ENCODE peak calls at places on chromosomes 11 and 22, in nine cellular contexts. One of them, this sample, is unnamed.

GRCh38 chr22:44970291-44970690 is 39.5 kb downstream of the PHF21B start:
- DNase-seq in psoas muscle: no peak
- DNase-seq in progenitor cell of endocrine pancreas: no peak
- DNase-seq in neural progenitor cell: no peak
- DNase-seq in Calu3: no peak
- DNase-seq in GM13977: no peak
- DNase-seq in sigmoid colon: no peak
- DNase-seq in heart right ventricle: no peak
- DNase-seq in tibial nerve: no peak
- DNase-seq in this sample: no peak

GRCh38 chr11:111414267-111414931 is 35.3 kb upstream of the POU2AF1 start:
- DNase-seq in psoas muscle: no peak
- DNase-seq in progenitor cell of endocrine pancreas: no peak
- DNase-seq in neural progenitor cell: no peak
- DNase-seq in Calu3: no peak
- DNase-seq in GM13977: no peak
- DNase-seq in sigmoid colon: no peak
- DNase-seq in heart right ventricle: no peak
- DNase-seq in tibial nerve: no peak
- DNase-seq in this sample: peak; percentile 58

GRCh38 chr22:48404004-48404403 is 1423.7 kb downstream of the BRD1 start:
- DNase-seq in psoas muscle: no peak
- DNase-seq in progenitor cell of endocrine pancreas: no peak
- DNase-seq in neural progenitor cell: no peak
- DNase-seq in Calu3: no peak
- DNase-seq in GM13977: no peak
- DNase-seq in sigmoid colon: no peak
- DNase-seq in heart right ventricle: no peak
- DNase-seq in tibial nerve: no peak
- DNase-seq in this sample: no peak

GRCh38 chr22:35330258-35330861 is 30.7 kb downstream of the TOM1 start:
- DNase-seq in psoas muscle: peak; percentile 92
- DNase-seq in progenitor cell of endocrine pancreas: no peak
- DNase-seq in neural progenitor cell: no peak
- DNase-seq in Calu3: no peak
- DNase-seq in GM13977: no peak
- DNase-seq in sigmoid colon: peak; percentile 98
- DNase-seq in heart right ventricle: peak; percentile 85
- DNase-seq in tibial nerve: peak; percentile 70
- DNase-seq in this sample: peak; percentile 97

GRCh38 chr11:77191429-77191822 is 63.4 kb downstream of the MYO7A start:
- DNase-seq in psoas muscle: no peak
- DNase-seq in progenitor cell of endocrine pancreas: no peak
- DNase-seq in neural progenitor cell: no peak
- DNase-seq in Calu3: peak; percentile 55
- DNase-seq in GM13977: no peak
- DNase-seq in sigmoid colon: no peak
- DNase-seq in heart right ventricle: no peak
- DNase-seq in tibial nerve: no peak
- DNase-seq in this sample: no peak

GRCh38 chr22:49574205-49574604 is 253.5 kb downstream of the BRD1 start:
- DNase-seq in psoas muscle: no peak
- DNase-seq in progenitor cell of endocrine pancreas: no peak
- DNase-seq in neural progenitor cell: no peak
- DNase-seq in Calu3: no peak
- DNase-seq in GM13977: no peak
- DNase-seq in sigmoid colon: no peak
- DNase-seq in heart right ventricle: no peak
- DNase-seq in tibial nerve: no peak
- DNase-seq in this sample: no peak

GRCh38 chr11:15318814-15319213 is 204.1 kb downstream of the INSC start:
- DNase-seq in psoas muscle: no peak
- DNase-seq in progenitor cell of endocrine pancreas: no peak
- DNase-seq in neural progenitor cell: no peak
- DNase-seq in Calu3: no peak
- DNase-seq in GM13977: no peak
- DNase-seq in sigmoid colon: no peak
- DNase-seq in heart right ventricle: no peak
- DNase-seq in tibial nerve: no peak
- DNase-seq in this sample: no peak

GRCh38 chr11:3037041-3037944 is 19.9 kb downstream of the CARS1 start:
- DNase-seq in psoas muscle: peak; percentile 91
- DNase-seq in progenitor cell of endocrine pancreas: peak; percentile 61
- DNase-seq in neural progenitor cell: peak; percentile 93
- DNase-seq in Calu3: peak; percentile 77
- DNase-seq in GM13977: peak; percentile 63
- DNase-seq in sigmoid colon: peak; percentile 90
- DNase-seq in heart right ventricle: peak; percentile 83
- DNase-seq in tibial nerve: peak; percentile 79
- DNase-seq in this sample: peak; percentile 78

GRCh38 chr22:38982008-38982927 is at the start of gene APOBEC3B:
- DNase-seq in psoas muscle: peak; percentile 89
- DNase-seq in progenitor cell of endocrine pancreas: no peak
- DNase-seq in neural progenitor cell: peak; percentile 47
- DNase-seq in Calu3: peak; percentile 90
- DNase-seq in GM13977: peak; percentile 88
- DNase-seq in sigmoid colon: peak; percentile 94
- DNase-seq in heart right ventricle: peak; percentile 30
- DNase-seq in tibial nerve: peak; percentile 68
- DNase-seq in this sample: peak; percentile 87

GRCh38 chr11:130478204-130478701 is 29.8 kb downstream of the ADAMTS15 start:
- DNase-seq in psoas muscle: peak; percentile 87
- DNase-seq in progenitor cell of endocrine pancreas: no peak
- DNase-seq in neural progenitor cell: peak; percentile 16
- DNase-seq in Calu3: peak; percentile 32
- DNase-seq in GM13977: peak; percentile 12
- DNase-seq in sigmoid colon: peak; percentile 93
- DNase-seq in heart right ventricle: peak; percentile 80
- DNase-seq in tibial nerve: peak; percentile 82
- DNase-seq in this sample: peak; percentile 96

GRCh38 chr11:9330387-9331384 is 16.3 kb upstream of the TMEM41B start:
- DNase-seq in psoas muscle: no peak
- DNase-seq in progenitor cell of endocrine pancreas: no peak
- DNase-seq in neural progenitor cell: no peak
- DNase-seq in Calu3: no peak
- DNase-seq in GM13977: no peak
- DNase-seq in sigmoid colon: no peak
- DNase-seq in heart right ventricle: no peak
- DNase-seq in tibial nerve: no peak
- DNase-seq in this sample: peak; percentile 43

GRCh38 chr11:100098560-100098959 is 588.5 kb upstream of the ARHGAP42 start:
- DNase-seq in psoas muscle: no peak
- DNase-seq in progenitor cell of endocrine pancreas: no peak
- DNase-seq in neural progenitor cell: no peak
- DNase-seq in Calu3: no peak
- DNase-seq in GM13977: no peak
- DNase-seq in sigmoid colon: no peak
- DNase-seq in heart right ventricle: no peak
- DNase-seq in tibial nerve: no peak
- DNase-seq in this sample: no peak

GRCh38 chr22:29765905-29766631 is 739 bp downstream of the ZMAT5 start:
- DNase-seq in psoas muscle: no peak
- DNase-seq in progenitor cell of endocrine pancreas: peak; percentile 14
- DNase-seq in neural progenitor cell: no peak
- DNase-seq in Calu3: no peak
- DNase-seq in GM13977: peak; percentile 52
- DNase-seq in sigmoid colon: no peak
- DNase-seq in heart right ventricle: no peak
- DNase-seq in tibial nerve: no peak
- DNase-seq in this sample: no peak

GRCh38 chr11:9362393-9362863 is 22.0 kb upstream of the IPO7 start:
- DNase-seq in psoas muscle: no peak
- DNase-seq in progenitor cell of endocrine pancreas: no peak
- DNase-seq in neural progenitor cell: no peak
- DNase-seq in Calu3: no peak
- DNase-seq in GM13977: no peak
- DNase-seq in sigmoid colon: no peak
- DNase-seq in heart right ventricle: no peak
- DNase-seq in tibial nerve: no peak
- DNase-seq in this sample: no peak

GRCh38 chr11:44589301-44589700 is 23.8 kb downstream of the CD82 start:
- DNase-seq in psoas muscle: no peak
- DNase-seq in progenitor cell of endocrine pancreas: no peak
- DNase-seq in neural progenitor cell: no peak
- DNase-seq in Calu3: no peak
- DNase-seq in GM13977: no peak
- DNase-seq in sigmoid colon: peak; percentile 78
- DNase-seq in heart right ventricle: no peak
- DNase-seq in tibial nerve: no peak
- DNase-seq in this sample: peak; percentile 95

GRCh38 chr11:44505591-44506054 is 59.8 kb upstream of the CD82 start:
- DNase-seq in psoas muscle: no peak
- DNase-seq in progenitor cell of endocrine pancreas: no peak
- DNase-seq in neural progenitor cell: no peak
- DNase-seq in Calu3: no peak
- DNase-seq in GM13977: no peak
- DNase-seq in sigmoid colon: no peak
- DNase-seq in heart right ventricle: no peak
- DNase-seq in tibial nerve: no peak
- DNase-seq in this sample: peak; percentile 12

GRCh38 chr22:30017375-30017774 is 62.9 kb upstream of the HORMAD2 start:
- DNase-seq in psoas muscle: no peak
- DNase-seq in progenitor cell of endocrine pancreas: no peak
- DNase-seq in neural progenitor cell: no peak
- DNase-seq in Calu3: no peak
- DNase-seq in GM13977: no peak
- DNase-seq in sigmoid colon: no peak
- DNase-seq in heart right ventricle: no peak
- DNase-seq in tibial nerve: no peak
- DNase-seq in this sample: peak; percentile 30

GRCh38 chr11:113806403-113806802 is 26.8 kb downstream of the CLDN25 start:
- DNase-seq in psoas muscle: no peak
- DNase-seq in progenitor cell of endocrine pancreas: no peak
- DNase-seq in neural progenitor cell: peak; percentile 80
- DNase-seq in Calu3: peak; percentile 34
- DNase-seq in GM13977: no peak
- DNase-seq in sigmoid colon: no peak
- DNase-seq in heart right ventricle: no peak
- DNase-seq in tibial nerve: no peak
- DNase-seq in this sample: peak; percentile 41

GRCh38 chr22:50308986-50309600 is 1.6 kb upstream of the PLXNB2 start:
- DNase-seq in psoas muscle: no peak
- DNase-seq in progenitor cell of endocrine pancreas: no peak
- DNase-seq in neural progenitor cell: no peak
- DNase-seq in Calu3: no peak
- DNase-seq in GM13977: no peak
- DNase-seq in sigmoid colon: no peak
- DNase-seq in heart right ventricle: no peak
- DNase-seq in tibial nerve: no peak
- DNase-seq in this sample: no peak

GRCh38 chr22:41518048-41518347 is 26.3 kb downstream of the POLR3H start:
- DNase-seq in psoas muscle: no peak
- DNase-seq in progenitor cell of endocrine pancreas: no peak
- DNase-seq in neural progenitor cell: no peak
- DNase-seq in Calu3: no peak
- DNase-seq in GM13977: no peak
- DNase-seq in sigmoid colon: no peak
- DNase-seq in heart right ventricle: no peak
- DNase-seq in tibial nerve: no peak
- DNase-seq in this sample: no peak
- TF ChIP-seq CTCF in psoas muscle: no peak
- TF ChIP-seq CTCF in progenitor cell of endocrine pancreas: no peak
- TF ChIP-seq CTCF in neural progenitor cell: no peak
- TF ChIP-seq CTCF in Calu3: peak; percentile 31
- TF ChIP-seq CTCF in GM13977: no peak
- TF ChIP-seq CTCF in sigmoid colon: no peak
- TF ChIP-seq CTCF in heart right ventricle: no peak
- TF ChIP-seq CTCF in tibial nerve: peak; percentile 11
- TF ChIP-seq CTCF in this sample: no peak

GRCh38 chr11:128621491-128622136 is 34.3 kb upstream of the ETS1 start:
- DNase-seq in psoas muscle: peak; percentile 70
- DNase-seq in progenitor cell of endocrine pancreas: no peak
- DNase-seq in neural progenitor cell: no peak
- DNase-seq in Calu3: no peak
- DNase-seq in GM13977: no peak
- DNase-seq in sigmoid colon: peak; percentile 87
- DNase-seq in heart right ventricle: no peak
- DNase-seq in tibial nerve: no peak
- DNase-seq in this sample: peak; percentile 94
- TF ChIP-seq CTCF in psoas muscle: no peak
- TF ChIP-seq CTCF in progenitor cell of endocrine pancreas: no peak
- TF ChIP-seq CTCF in neural progenitor cell: no peak
- TF ChIP-seq CTCF in Calu3: no peak
- TF ChIP-seq CTCF in GM13977: no peak
- TF ChIP-seq CTCF in sigmoid colon: no peak
- TF ChIP-seq CTCF in heart right ventricle: no peak
- TF ChIP-seq CTCF in tibial nerve: no peak
- TF ChIP-seq CTCF in this sample: no peak

DNA sequence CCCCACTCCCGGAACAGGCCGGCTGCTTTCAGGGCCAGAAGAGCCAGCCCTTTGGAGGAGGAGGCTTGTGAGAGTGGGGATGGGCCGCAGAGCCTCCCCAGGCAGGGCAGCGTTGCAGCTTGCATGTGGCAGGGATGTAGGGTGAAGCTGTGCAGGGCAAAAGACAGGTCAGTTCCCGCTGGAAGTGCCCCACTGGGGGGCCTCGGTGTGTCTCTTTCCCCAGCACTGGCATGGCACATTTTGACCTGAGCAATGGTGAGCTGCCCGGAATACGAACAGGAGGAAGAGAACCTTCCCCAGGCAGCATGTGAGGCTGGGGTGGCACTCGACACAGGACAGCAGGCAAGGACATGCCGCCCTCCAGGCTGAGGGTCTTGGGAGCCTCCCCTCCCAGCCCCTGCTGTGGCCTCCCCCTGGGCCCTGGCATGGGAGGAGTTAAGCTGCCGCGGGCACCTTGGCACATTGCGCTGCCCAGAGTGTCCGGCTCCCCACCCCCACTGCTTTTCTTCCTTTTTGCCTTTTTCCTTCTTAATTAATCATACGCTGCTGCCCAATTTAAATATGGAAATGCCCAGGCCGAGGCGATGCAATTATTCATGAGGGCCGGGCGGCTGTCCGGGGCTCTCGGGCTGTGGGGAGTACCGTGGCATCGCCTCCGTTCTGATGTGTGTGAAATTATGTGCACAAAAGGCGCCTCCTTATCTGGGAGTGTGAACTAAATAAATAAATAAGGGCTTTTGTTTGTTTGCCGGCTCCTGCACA is 76.0 kb upstream of the WNT7B start:
- DNase-seq in psoas muscle: peak; percentile 73
- DNase-seq in progenitor cell of endocrine pancreas: no peak
- DNase-seq in neural progenitor cell: no peak
- DNase-seq in Calu3: peak; percentile 52
- DNase-seq in GM13977: no peak
- DNase-seq in sigmoid colon: peak; percentile 78
- DNase-seq in heart right ventricle: peak; percentile 59
- DNase-seq in tibial nerve: peak; percentile 20
- DNase-seq in this sample: peak; percentile 59
- TF ChIP-seq CTCF in psoas muscle: no peak
- TF ChIP-seq CTCF in progenitor cell of endocrine pancreas: no peak
- TF ChIP-seq CTCF in neural progenitor cell: no peak
- TF ChIP-seq CTCF in Calu3: no peak
- TF ChIP-seq CTCF in GM13977: no peak
- TF ChIP-seq CTCF in sigmoid colon: no peak
- TF ChIP-seq CTCF in heart right ventricle: no peak
- TF ChIP-seq CTCF in tibial nerve: no peak
- TF ChIP-seq CTCF in this sample: no peak

GRCh38 chr22:20551805-20552449 is 44.5 kb downstream of the MED15 start:
- DNase-seq in psoas muscle: peak; percentile 90
- DNase-seq in progenitor cell of endocrine pancreas: no peak
- DNase-seq in neural progenitor cell: no peak
- DNase-seq in Calu3: no peak
- DNase-seq in GM13977: no peak
- DNase-seq in sigmoid colon: peak; percentile 79
- DNase-seq in heart right ventricle: peak; percentile 52
- DNase-seq in tibial nerve: no peak
- DNase-seq in this sample: no peak
- TF ChIP-seq CTCF in psoas muscle: peak; percentile 60
- TF ChIP-seq CTCF in progenitor cell of endocrine pancreas: peak; percentile 19
- TF ChIP-seq CTCF in neural progenitor cell: peak; percentile 18
- TF ChIP-seq CTCF in Calu3: no peak
- TF ChIP-seq CTCF in GM13977: no peak
- TF ChIP-seq CTCF in sigmoid colon: peak; percentile 37
- TF ChIP-seq CTCF in heart right ventricle: peak; percentile 44
- TF ChIP-seq CTCF in tibial nerve: peak; percentile 39
- TF ChIP-seq CTCF in this sample: peak; percentile 28